ENCODE peak calls at places on chromosomes 2 and 18, in eight cellular contexts. O is upper lobe of left lung, S is esophagus muscularis mucosa, M is transverse colon, R is HepG2, J is stomach, Z is sigmoid colon, H is A549. A is an unnamed sample.

GRCh38 chr18:76450912-76451421 is 44.1 kb downstream of the ZNF516 start:
- DNase-seq in O (peak; percentile 51), S (no peak), M (peak; percentile 42), R (no peak), J (no peak), Z (peak; percentile 79), H (no peak), A (peak; percentile 67)

GRCh38 chr2:41698787-41699422 is 348.9 kb upstream of the PKDCC start:
- DNase-seq in O (no peak), S (no peak), M (peak; percentile 15), R (no peak), J (no peak), Z (peak; percentile 68), H (peak; percentile 33), A (peak; percentile 75)

GRCh38 chr18:22172594-22173049 is 3.2 kb downstream of the GATA6 start:
- DNase-seq in O (peak; percentile 76), S (no peak), M (no peak), R (no peak), J (no peak), Z (no peak), H (no peak), A (peak; percentile 45)

GRCh38 chr2:39648574-39648973 is 17.1 kb upstream of the TMEM178A start:
- DNase-seq in O (no peak), S (no peak), M (no peak), R (no peak), J (no peak), Z (no peak), H (no peak), A (no peak)

GRCh38 chr2:122239440-122239839 is 484.0 kb downstream of the TSN start:
- DNase-seq in O (no peak), S (no peak), M (no peak), R (no peak), J (no peak), Z (no peak), H (no peak), A (no peak)

GRCh38 chr2:240629419-240629967 is 4.2 kb downstream of the GPR35 start:
- DNase-seq in O (no peak), S (no peak), M (peak; percentile 4), R (no peak), J (no peak), Z (peak; percentile 56), H (no peak), A (no peak)

GRCh38 chr2:241739651-241740050 is 5.2 kb downstream of the D2HGDH start:
- DNase-seq in O (no peak), S (no peak), M (no peak), R (no peak), J (no peak), Z (no peak), H (no peak), A (no peak)

GRCh38 chr18:31156831-31157763 is 5.6 kb downstream of the DSC1 start:
- DNase-seq in O (no peak), S (no peak), M (no peak), R (no peak), J (no peak), Z (no peak), H (no peak), A (no peak)

GRCh38 chr2:113211226-113212105 is 37.7 kb downstream of the PSD4 start:
- DNase-seq in O (no peak), S (no peak), M (no peak), R (peak; percentile 29), J (no peak), Z (peak; percentile 73), H (peak; percentile 95), A (no peak)

GRCh38 chr2:239393401-239393940 is 7.3 kb downstream of the HDAC4 start:
- DNase-seq in O (peak; percentile 26), S (no peak), M (peak; percentile 55), R (no peak), J (peak; percentile 37), Z (peak; percentile 78), H (no peak), A (peak; percentile 48)

GRCh38 chr18:6366776-6367175 is 47.9 kb downstream of the L3MBTL4 start:
- DNase-seq in O (no peak), S (no peak), M (no peak), R (no peak), J (no peak), Z (no peak), H (no peak), A (no peak)

GRCh38 chr2:127347734-127348392 is 39.9 kb downstream of the MAP3K2 start:
- DNase-seq in O (no peak), S (no peak), M (no peak), R (no peak), J (no peak), Z (no peak), H (no peak), A (no peak)

GRCh38 chr2:131154071-131154531 is 49.0 kb downstream of the PLEKHB2 start:
- DNase-seq in O (peak; percentile 66), S (no peak), M (peak; percentile 54), R (peak; percentile 70), J (peak; percentile 63), Z (no peak), H (peak; percentile 65), A (no peak)

GRCh38 chr2:222451270-222451674 is 26.9 kb downstream of the SGPP2 start:
- DNase-seq in O (no peak), S (no peak), M (no peak), R (no peak), J (no peak), Z (no peak), H (no peak), A (no peak)

GRCh38 chr2:102488063-102488462 is 15.0 kb downstream of the SLC9A4 start:
- DNase-seq in O (peak; percentile 43), S (peak; percentile 75), M (peak; percentile 62), R (no peak), J (peak; percentile 58), Z (no peak), H (no peak), A (no peak)

GRCh38 chr2:85018049-85018447 is 47.1 kb downstream of the KCMF1 start:
- DNase-seq in O (no peak), S (no peak), M (no peak), R (no peak), J (no peak), Z (no peak), H (no peak), A (no peak)
- TF ChIP-seq EP300 in O (no peak), S (no peak), M (no peak), R (no peak), J (no peak), Z (no peak), H (no peak), A (no peak)

GRCh38 chr18:73478191-73478590 is 610.4 kb upstream of the NETO1 start:
- DNase-seq in O (no peak), S (no peak), M (no peak), R (no peak), J (no peak), Z (no peak), H (no peak), A (no peak)
- H3K4me1 ChIP-seq in O (no peaks in the 10 kb centered on the region), S (no peaks in the 10 kb centered on the region), M (no peaks in the 10 kb centered on the region), R (no peaks in the 10 kb centered on the region), J (no peaks in the 10 kb centered on the region), Z (no peaks in the 10 kb centered on the region), H (no peaks in the 10 kb centered on the region), A (no peaks in the 10 kb centered on the region)

GRCh38 chr2:201551901-201552300 is 91.4 kb downstream of the TMEM237 start:
- DNase-seq in O (no peak), S (no peak), M (no peak), R (no peak), J (no peak), Z (no peak), H (no peak), A (no peak)

GRCh38 chr2:201542291-201542690 is 90.8 kb downstream of the STRADB start:
- DNase-seq in O (no peak), S (no peak), M (no peak), R (no peak), J (no peak), Z (no peak), H (no peak), A (no peak)

GRCh38 chr2:201546576-201546975 is 95.0 kb downstream of the STRADB start:
- DNase-seq in O (no peak), S (no peak), M (no peak), R (no peak), J (no peak), Z (no peak), H (no peak), A (no peak)
- TF ChIP-seq EP300 in O (no peak), S (no peak), M (no peak), R (no peak), J (no peak), Z (no peak), H (no peak), A (no peak)

GRCh38 chr2:25310965-25311865 is 30.5 kb downstream of the DNMT3A start:
- DNase-seq in O (peak; percentile 50), S (no peak), M (peak; percentile 85), R (peak; percentile 32), J (peak; percentile 85), Z (no peak), H (no peak), A (no peak)
- H3K4me1 ChIP-seq in O (peaks cover 49% of the 10 kb centered on the region), S (peaks cover 100% of the 10 kb centered on the region), M (peaks cover 33% of the 10 kb centered on the region), R (peaks cover 30% of the 10 kb centered on the region), J (peaks cover 99% of the 10 kb centered on the region), Z (peaks cover 94% of the 10 kb centered on the region), H (peaks cover 6% of the 10 kb centered on the region), A (peaks cover 27% of the 10 kb centered on the region)

GRCh38 chr2:172821370-172822338 is 86.0 kb downstream of the RAPGEF4 start:
- DNase-seq in O (no peak), S (no peak), M (no peak), R (no peak), J (no peak), Z (no peak), H (no peak), A (no peak)
- TF ChIP-seq EP300 in O (no peak), S (no peak), M (no peak), R (no peak), J (no peak), Z (no peak), H (no peak), A (no peak)

GRCh38 chr2:171793691-171794678 is 100.1 kb downstream of the SLC25A12 start:
- DNase-seq in O (no peak), S (no peak), M (no peak), R (no peak), J (no peak), Z (no peak), H (no peak), A (no peak)

GRCh38 chr2:171792922-171793580 is 101.0 kb downstream of the SLC25A12 start:
- DNase-seq in O (no peak), S (no peak), M (no peak), R (no peak), J (no peak), Z (no peak), H (no peak), A (no peak)

GRCh38 chr2:171789956-171790355 is 102.7 kb downstream of the DYNC1I2 start:
- DNase-seq in O (no peak), S (no peak), M (no peak), R (no peak), J (no peak), Z (no peak), H (no peak), A (no peak)

GRCh38 chr2:171794918-171795317 is 99.1 kb downstream of the SLC25A12 start:
- DNase-seq in O (no peak), S (no peak), M (no peak), R (no peak), J (no peak), Z (no peak), H (no peak), A (no peak)

GRCh38 chr2:171792157-171792556 is 101.9 kb downstream of the SLC25A12 start:
- DNase-seq in O (no peak), S (no peak), M (no peak), R (no peak), J (no peak), Z (no peak), H (no peak), A (no peak)
- H3K4me1 ChIP-seq in O (no peaks in the 10 kb centered on the region), S (no peaks in the 10 kb centered on the region), M (no peaks in the 10 kb centered on the region), R (peaks cover 48% of the 10 kb centered on the region), J (peaks cover 15% of the 10 kb centered on the region), Z (no peaks in the 10 kb centered on the region), H (no peaks in the 10 kb centered on the region), A (no peaks in the 10 kb centered on the region)

GRCh38 chr2:150911766-150912280 is 349.8 kb downstream of the RBM43 start:
- DNase-seq in O (peak; percentile 67), S (no peak), M (peak; percentile 34), R (peak; percentile 24), J (peak; percentile 27), Z (peak; percentile 90), H (peak; percentile 70), A (peak; percentile 50)
- TF ChIP-seq EP300 in O (no peak), S (no peak), M (no peak), R (no peak), J (no peak), Z (peak; percentile 45), H (no peak), A (no peak)

A was measured in ovary.